ENCODE peak calls at places on chromosomes 7 and 10, in seven cellular contexts. N, W, E, I, R, Z and B are unnamed samples.

GRCh38 chr7:24609059-24609458 is 35.8 kb downstream of the PALS2 start:
- DNase-seq in N (no peak), W (no peak), E (no peak), I (no peak), R (no peak), Z (no peak), B (no peak)

GRCh38 chr7:128530855-128531104 is 54.2 kb downstream of the METTL2B start:
- DNase-seq in N (no peak), W (no peak), E (no peak), I (no peak), R (no peak), Z (no peak), B (peak; percentile 74)

GRCh38 chr7:82234457-82235049 is 209.0 kb downstream of the CACNA2D1 start:
- DNase-seq in N (no peak), W (no peak), E (no peak), I (no peak), R (no peak), Z (peak; percentile 73), B (no peak)

GRCh38 chr10:69955897-69956832 is 96.5 kb upstream of the MACROH2A2 start:
- DNase-seq in N (no peak), W (no peak), E (no peak), I (no peak), R (no peak), Z (no peak), B (no peak)

GRCh38 chr10:119342017-119342734 is 134.8 kb downstream of the GRK5 start:
- DNase-seq in N (no peak), W (peak; percentile 20), E (no peak), I (no peak), R (no peak), Z (peak; percentile 77), B (no peak)

GRCh38 chr7:5077740-5078139 is 32.1 kb downstream of the RBAK start:
- DNase-seq in N (no peak), W (no peak), E (no peak), I (no peak), R (no peak), Z (peak; percentile 13), B (no peak)

GRCh38 chr10:77919713-77920108 is 6.8 kb downstream of the DLG5 start:
- DNase-seq in N (no peak), W (no peak), E (no peak), I (no peak), R (no peak), Z (no peak), B (no peak)

GRCh38 chr7:141362580-141363435 is 188.4 kb upstream of the AGK start:
- DNase-seq in N (no peak), W (no peak), E (no peak), I (no peak), R (no peak), Z (peak; percentile 76), B (no peak)

GRCh38 chr7:154746551-154746950 is 256.4 kb downstream of the PAXIP1 start:
- DNase-seq in N (no peak), W (no peak), E (no peak), I (no peak), R (no peak), Z (no peak), B (no peak)

GRCh38 chr10:15426558-15426957 is 55.5 kb upstream of the FAM171A1 start:
- DNase-seq in N (no peak), W (no peak), E (no peak), I (no peak), R (no peak), Z (no peak), B (no peak)

GRCh38 chr10:71081912-71082311 is 130.5 kb upstream of the UNC5B start:
- DNase-seq in N (no peak), W (peak; percentile 1), E (no peak), I (no peak), R (peak; percentile 41), Z (no peak), B (peak; percentile 2)

GRCh38 chr10:92110039-92110794 is 180.7 kb downstream of the CPEB3 start:
- DNase-seq in N (no peak), W (no peak), E (no peak), I (no peak), R (no peak), Z (peak; percentile 57), B (no peak)

GRCh38 chr7:141562543-141562942 is 11.3 kb downstream of the AGK start:
- DNase-seq in N (no peak), W (no peak), E (no peak), I (no peak), R (no peak), Z (no peak), B (no peak)

GRCh38 chr10:3698312-3698711 is 86.7 kb downstream of the KLF6 start:
- DNase-seq in N (no peak), W (no peak), E (no peak), I (no peak), R (no peak), Z (no peak), B (no peak)

GRCh38 chr10:77911535-77912123 is 14.9 kb downstream of the DLG5 start:
- DNase-seq in N (no peak), W (no peak), E (no peak), I (no peak), R (no peak), Z (no peak), B (no peak)

GRCh38 chr7:132112632-132113031 is 463.6 kb downstream of the PLXNA4 start:
- DNase-seq in N (no peak), W (no peak), E (no peak), I (no peak), R (no peak), Z (peak; percentile 11), B (no peak)

GRCh38 chr10:21993360-21994001 is 10.0 kb downstream of the DNAJC1 start:
- DNase-seq in N (no peak), W (no peak), E (no peak), I (no peak), R (no peak), Z (peak; percentile 64), B (no peak)

GRCh38 chr10:3652886-3653285 is 132.1 kb downstream of the KLF6 start:
- DNase-seq in N (no peak), W (no peak), E (no peak), I (no peak), R (no peak), Z (peak; percentile 60), B (no peak)

GRCh38 chr10:131126321-131127121 is 185.0 kb downstream of the TCERG1L start:
- DNase-seq in N (no peak), W (no peak), E (no peak), I (no peak), R (no peak), Z (no peak), B (no peak)

GRCh38 chr10:49107111-49107889 is 8.0 kb downstream of the VSTM4 start:
- DNase-seq in N (no peak), W (no peak), E (no peak), I (no peak), R (no peak), Z (no peak), B (no peak)

GRCh38 chr10:91665842-91666241 is 33.0 kb upstream of the PPP1R3C start:
- DNase-seq in N (no peak), W (no peak), E (no peak), I (no peak), R (no peak), Z (peak; percentile 17), B (no peak)

GRCh38 chr10:4506087-4506486 is 319.9 kb upstream of the AKR1E2 start:
- DNase-seq in N (no peak), W (no peak), E (no peak), I (no peak), R (no peak), Z (peak; percentile 58), B (no peak)

GRCh38 chr7:158228986-158229385 is 358.6 kb downstream of the PTPRN2 start:
- DNase-seq in N (no peak), W (no peak), E (no peak), I (peak; percentile 48), R (no peak), Z (no peak), B (no peak)
- TF ChIP-seq CTCF in N (no peak), W (no peak), E (no peak), I (no peak), R (no peak), Z (no peak), B (peak; percentile 41)

DNA sequence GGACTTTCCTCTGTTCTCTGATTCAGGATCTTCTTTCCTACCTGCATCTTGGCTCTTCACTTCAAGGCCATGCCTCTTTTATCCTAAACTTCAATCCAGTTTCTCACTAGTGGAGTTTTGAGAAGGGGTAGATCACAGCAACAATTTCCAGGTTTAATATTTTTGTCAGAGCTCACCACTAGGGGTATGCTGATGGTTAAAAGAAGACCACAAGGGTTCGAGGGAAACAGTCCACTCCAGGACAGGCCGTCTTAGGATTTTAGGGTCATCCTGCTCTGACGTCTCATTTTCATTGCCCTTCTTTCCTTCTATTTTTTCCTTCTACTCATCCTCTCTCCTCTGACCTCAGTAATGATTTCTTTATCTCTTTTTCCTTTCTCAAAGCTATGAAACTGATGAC is 11.3 kb downstream of the STAG3 start:
- DNase-seq in N (no peak), W (no peak), E (no peak), I (no peak), R (no peak), Z (no peak), B (no peak)
- TF ChIP-seq CTCF in N (no peak), W (no peak), E (no peak), I (no peak), R (no peak), Z (no peak), B (peak; percentile 9)

GRCh38 chr10:121357323-121357835 is 240.9 kb downstream of the FGFR2 start:
- DNase-seq in N (no peak), W (no peak), E (no peak), I (no peak), R (no peak), Z (no peak), B (no peak)
- TF ChIP-seq CTCF in N (no peak), W (no peak), E (no peak), I (no peak), R (no peak), Z (no peak), B (no peak)

GRCh38 chr7:105396566-105396965 is 7.8 kb upstream of the SRPK2 start:
- DNase-seq in N (no peak), W (no peak), E (no peak), I (no peak), R (no peak), Z (no peak), B (no peak)

GRCh38 chr7:105403128-105403527 is 14.4 kb upstream of the SRPK2 start:
- DNase-seq in N (no peak), W (no peak), E (no peak), I (no peak), R (no peak), Z (no peak), B (no peak)

GRCh38 chr7:105402221-105403095 is 13.7 kb upstream of the SRPK2 start:
- DNase-seq in N (no peak), W (no peak), E (no peak), I (no peak), R (no peak), Z (peak; percentile 59), B (no peak)

DNA sequence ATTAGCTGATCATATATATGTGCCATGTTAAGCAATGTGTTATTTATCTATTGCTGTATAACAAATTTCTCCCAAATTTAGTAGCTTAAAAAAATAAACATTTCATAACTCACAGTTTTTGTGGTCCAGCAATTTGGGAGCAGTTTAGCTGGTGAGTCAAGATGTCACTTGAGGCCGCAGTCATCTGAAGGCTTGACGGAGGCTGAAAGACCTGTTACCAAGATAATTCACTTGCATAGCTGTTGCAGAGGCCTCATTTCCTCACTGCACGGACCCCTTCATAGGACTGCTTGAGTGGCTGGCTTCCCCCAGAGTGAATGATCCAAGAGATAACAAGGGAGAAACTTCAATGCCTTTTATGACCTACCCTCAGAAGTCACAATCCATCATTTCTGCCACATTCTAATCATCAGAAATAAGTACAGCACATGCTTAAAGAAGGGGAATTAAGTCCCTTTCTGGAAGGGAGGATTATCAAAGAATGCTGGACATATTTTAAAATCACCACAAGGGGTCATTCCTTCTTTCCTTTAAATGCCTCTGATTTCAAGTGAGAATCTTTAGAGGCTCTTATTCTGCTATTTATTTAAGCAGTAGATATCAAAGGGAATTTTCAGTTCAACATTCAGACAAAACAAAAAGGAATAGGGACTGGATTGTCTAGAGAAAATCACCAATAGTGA is 10.5 kb upstream of the SRPK2 start:
- DNase-seq in N (no peak), W (no peak), E (no peak), I (no peak), R (no peak), Z (peak; percentile 64), B (no peak)
- TF ChIP-seq CTCF in N (no peak), W (peak; percentile 10), E (no peak), I (peak; percentile 84), R (no peak), Z (peak; percentile 49), B (peak; percentile 37)